ENCODE peak calls at places on chromosomes 12 and 14, in four cellular contexts. U, T, M and A are unnamed samples.

GRCh38 chr12:89299951-89300350 is 52.4 kb downstream of the DUSP6 start:
- DNase-seq in T (no peak), M (no peak), U (no peak), A (no peak)

GRCh38 chr14:39264057-39264456 is 30.3 kb downstream of the MIA2 start:
- DNase-seq in U (no peak), T (no peak), M (no peak), A (no peak)

GRCh38 chr14:60161176-60162107 is 3.8 kb downstream of the DHRS7 start:
- DNase-seq in U (no peak), T (peak), M (no peak), A (peak)

GRCh38 chr12:93336344-93336743 is 41.4 kb upstream of the NUDT4 start:
- DNase-seq in T (peak), M (no peak), U (no peak), A (peak)

GRCh38 chr12:162467-163307 is 51.3 kb downstream of the SLC6A12 start:
- DNase-seq in T (no peak), M (no peak), U (peak), A (no peak)

GRCh38 chr14:72741836-72742681 is 151.8 kb downstream of the DPF3 start:
- DNase-seq in M (no peak), U (peak), T (no peak), A (no peak)

GRCh38 chr12:52546126-52546525 is 6.8 kb downstream of the KRT71 start:
- DNase-seq in M (no peak), T (no peak), U (no peak), A (no peak)

GRCh38 chr12:28787151-28787550 is 361.9 kb upstream of the FAR2 start:
- DNase-seq in U (no peak), M (no peak), T (peak), A (no peak)

GRCh38 chr14:89184952-89185351 is 232.1 kb downstream of the FOXN3 start:
- DNase-seq in U (no peak), M (no peak), T (no peak), A (no peak)

GRCh38 chr14:103073876-103074698 is 9.9 kb upstream of the LBHD2 start:
- DNase-seq in M (no peak), T (no peak), U (peak), A (no peak)

GRCh38 chr12:94200069-94200468 is 51.7 kb downstream of the PLXNC1 start:
- DNase-seq in M (no peak), T (no peak), U (no peak), A (peak)

GRCh38 chr14:101838476-101838875 is 77.0 kb downstream of the PPP2R5C start:
- DNase-seq in M (no peak), U (no peak), T (no peak), A (no peak)
- TF ChIP-seq SMC3 in M (no peak), U (no peak), T (no peak), A (no peak)

DNA sequence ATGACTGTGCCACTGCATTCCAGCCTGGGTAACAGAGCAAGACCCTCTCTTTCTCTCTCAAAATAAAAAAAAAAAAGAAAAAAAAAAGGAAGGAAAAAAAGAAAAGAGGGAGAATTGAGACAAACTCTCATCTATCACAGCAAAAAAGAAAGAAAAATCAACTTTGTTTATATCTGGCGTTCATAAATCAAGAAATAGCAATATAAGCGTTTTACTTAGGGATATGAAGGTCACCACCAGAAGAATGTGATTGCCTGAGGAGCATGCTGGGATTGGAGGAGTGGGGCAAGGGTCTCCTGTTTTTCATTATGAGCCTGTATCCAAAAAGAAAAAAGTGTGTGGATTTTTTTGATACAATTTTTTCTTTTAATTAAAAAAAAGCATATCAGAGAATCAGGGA is 78.4 kb downstream of the HECTD4 start:
- DNase-seq in M (no peak), T (no peak), U (no peak), A (no peak)
- TF ChIP-seq SMC3 in M (no peak), T (no peak), U (no peak), A (no peak)

DNA sequence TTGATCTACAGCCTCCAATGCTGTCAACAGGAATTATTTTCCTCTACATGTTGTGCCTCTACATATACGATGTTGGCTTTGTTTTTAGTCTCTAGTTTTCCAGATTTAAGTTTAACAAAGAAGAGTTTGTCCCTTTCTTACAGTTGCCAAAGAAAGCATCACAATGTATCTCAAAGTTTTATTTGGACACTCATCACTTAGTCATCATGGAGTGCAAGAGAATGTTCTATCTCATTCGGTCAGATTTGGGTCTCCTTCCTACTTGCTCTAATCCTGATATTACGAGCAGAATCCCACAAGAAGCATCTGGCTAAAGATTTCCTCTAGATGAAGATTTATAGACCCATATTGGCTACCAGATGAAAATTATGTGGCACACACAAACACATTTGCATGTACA is 326.6 kb downstream of the SLC6A15 start:
- DNase-seq in T (peak), M (no peak), U (no peak), A (no peak)
- TF ChIP-seq SMC3 in T (no peak), M (no peak), U (no peak), A (no peak)

GRCh38 chr12:2654311-2654710 is 140.5 kb upstream of the FKBP4 start:
- DNase-seq in T (no peak), U (no peak), M (no peak), A (no peak)
- TF ChIP-seq SMC3 in T (no peak), U (no peak), M (no peak), A (no peak)

DNA sequence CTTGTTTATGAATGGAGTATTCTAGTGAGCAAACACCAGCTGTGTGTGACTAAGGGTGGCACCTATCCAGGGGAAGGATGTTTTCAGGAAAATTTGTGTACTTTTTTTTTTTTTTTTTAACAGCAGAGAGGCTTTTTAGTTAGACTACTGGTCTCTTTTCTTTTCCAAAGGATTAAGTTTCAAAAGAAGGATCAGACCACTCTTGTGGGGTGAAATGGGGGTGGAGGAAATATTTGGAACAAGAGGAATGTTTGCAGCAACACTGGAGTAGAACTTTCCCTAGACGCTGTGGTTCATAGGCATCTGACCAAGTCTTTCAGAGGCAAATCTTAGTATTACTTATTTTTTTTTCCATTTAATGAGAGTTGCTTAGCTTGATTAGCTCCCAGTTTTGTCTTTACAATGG is 21.1 kb downstream of the NUBPL start:
- DNase-seq in T (peak), M (no peak), U (no peak), A (no peak)
- TF ChIP-seq SMC3 in T (no peak), M (no peak), U (no peak), A (no peak)

DNA sequence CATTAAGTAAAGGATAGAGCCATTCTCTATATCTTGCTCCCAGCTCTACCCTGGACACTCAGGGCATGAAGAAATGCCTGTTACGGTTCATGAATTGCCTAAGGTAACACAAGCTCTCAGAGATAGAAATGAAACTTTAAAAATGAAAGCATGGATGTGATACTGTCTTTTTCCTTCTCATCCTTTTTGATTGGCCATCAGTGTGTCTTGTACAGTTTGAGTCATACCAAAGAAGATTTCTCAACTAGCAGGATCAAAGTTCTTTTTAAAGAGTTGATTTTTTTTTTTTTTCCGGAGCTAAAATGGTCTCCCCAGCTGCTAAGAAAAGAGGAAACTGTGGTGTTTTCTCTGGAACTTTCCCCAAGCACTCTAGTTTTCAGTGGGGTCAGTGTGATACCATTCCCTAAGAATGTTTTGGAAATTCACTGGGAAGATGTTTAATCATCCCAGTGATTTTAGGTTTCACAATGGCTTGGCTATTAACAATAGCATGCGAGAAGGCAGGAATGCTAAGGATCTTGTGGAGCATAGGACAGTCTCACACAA is 105.0 kb downstream of the ETNK1 start:
- DNase-seq in U (no peak), T (peak), M (no peak), A (no peak)
- TF ChIP-seq SMC3 in U (no peak), T (no peak), M (no peak), A (no peak)